ENCODE peak calls at places on chromosomes 12 and 14, in nine cellular contexts. O is AG09309; C is central memory CD4-positive, alpha-beta T cell; Q is SW480; Y is Caco-2; R is ecto neural progenitor cell; W is thoracic aorta; Z is substantia nigra; S is T follicular helper cell. K is an unnamed sample.
A peak's percentile ranks its signal among the peaks of the same experiment; 100 is the strongest.

GRCh38 chr12:52232916-52233461 is at the start of gene KRT7:
- DNase-seq in Q (no peak), W (no peak), R (peak; percentile 65), Z (peak; percentile 20), S (no peak), C (no peak), O (no peak), Y (no peak), K (no peak)

GRCh38 chr14:64719601-64720000 is 15.4 kb downstream of the PLEKHG3 start:
- DNase-seq in O (no peak), S (no peak), Y (no peak), W (no peak), Z (no peak), Q (no peak), R (no peak), C (no peak), K (no peak)

GRCh38 chr14:100537701-100538565 is 49.3 kb downstream of the BEGAIN start:
- DNase-seq in Z (peak; percentile 45), C (no peak), R (peak; percentile 37), O (no peak), Q (no peak), W (no peak), Y (peak; percentile 29), S (no peak), K (peak; percentile 80)

GRCh38 chr12:110079477-110080400 is 31.4 kb upstream of the C12orf76 start:
- DNase-seq in Q (peak; percentile 48), S (peak; percentile 54), W (no peak), O (no peak), C (peak; percentile 79), Z (peak; percentile 70), R (no peak), Y (no peak), K (peak; percentile 89)

GRCh38 chr12:3538691-3539030 is 47.7 kb downstream of the PRMT8 start:
- DNase-seq in Q (no peak), O (no peak), C (no peak), S (no peak), R (peak; percentile 42), W (no peak), Z (peak; percentile 46), Y (no peak), K (no peak)

GRCh38 chr14:58637040-58637390 is 747 bp upstream of the DACT1 start:
- DNase-seq in C (no peak), W (peak; percentile 64), Y (no peak), S (no peak), Z (peak; percentile 32), Q (no peak), R (no peak), O (peak; percentile 88), K (peak; percentile 40)

GRCh38 chr14:29463727-29464370 is 463.8 kb downstream of the PRKD1 start:
- DNase-seq in S (no peak), W (no peak), C (no peak), Y (no peak), O (no peak), Q (no peak), R (no peak), Z (no peak), K (no peak)

GRCh38 chr12:115973066-115973465 is 304.4 kb downstream of the MED13L start:
- DNase-seq in C (no peak), W (no peak), Y (no peak), R (no peak), O (no peak), S (no peak), Q (no peak), Z (no peak), K (no peak)